ENCODE peak calls at places on chromosomes 4 and X, in five cellular contexts. B, N, C, H and M are unnamed samples.
A peak's percentile ranks its signal among the peaks of the same experiment; 100 is the strongest.

GRCh38 chrX:120207009-120207610 is 43.5 kb upstream of the ZBTB33 start:
- DNase-seq in B (no peak), N (no peak), C (no peak), H (no peak), M (peak; percentile 6)

GRCh38 chrX:115616943-115617563 is 56.1 kb downstream of the PLS3 start:
- DNase-seq in B (no peak), N (no peak), C (peak; percentile 58), H (peak; percentile 3), M (no peak)

GRCh38 chrX:475926-476723 is 89.4 kb upstream of the PPP2R3B start:
- DNase-seq in B (peak; percentile 32), N (no peak), C (no peak), H (no peak), M (no peak)

GRCh38 chr4:164304861-164305260 is 449.1 kb upstream of the SMIM31 start:
- DNase-seq in B (no peak), N (no peak), C (no peak), H (no peak), M (no peak)

GRCh38 chr4:25013756-25014737 is 16.7 kb downstream of the LGI2 start:
- DNase-seq in B (no peak), N (no peak), C (no peak), H (no peak), M (no peak)

GRCh38 chr4:6263541-6264540 is 5.8 kb upstream of the WFS1 start:
- DNase-seq in B (peak; percentile 45), N (peak; percentile 58), C (no peak), H (peak; percentile 69), M (peak; percentile 77)

GRCh38 chrX:64427787-64428186 is 32.5 kb upstream of the MTMR8 start:
- DNase-seq in B (no peak), N (no peak), C (peak; percentile 12), H (no peak), M (no peak)

GRCh38 chr4:169492436-169493163 is 119.8 kb downstream of the NEK1 start:
- DNase-seq in B (peak; percentile 40), N (peak; percentile 68), C (peak; percentile 13), H (peak; percentile 33), M (peak; percentile 57)

GRCh38 chr4:130359537-130359936 is 1263.6 kb downstream of the C4orf33 start:
- DNase-seq in B (peak; percentile 1), N (no peak), C (no peak), H (peak; percentile 16), M (no peak)

GRCh38 chr4:155944516-155944915 is 9.2 kb downstream of the CTSO start:
- DNase-seq in B (no peak), N (no peak), C (no peak), H (no peak), M (no peak)

GRCh38 chrX:23883737-23884354 is 23.9 kb downstream of the APOO start:
- DNase-seq in B (peak; percentile 74), N (no peak), C (no peak), H (no peak), M (peak; percentile 34)

GRCh38 chrX:3026074-3026588 is 15.1 kb upstream of the ARSF start:
- DNase-seq in B (no peak), N (no peak), C (no peak), H (no peak), M (peak; percentile 74)

GRCh38 chrX:46710425-46710824 is 48.5 kb downstream of the SLC9A7 start:
- DNase-seq in B (no peak), N (no peak), C (no peak), H (no peak), M (peak; percentile 29)

GRCh38 chr4:48752726-48753125 is 27.4 kb downstream of the FRYL start:
- DNase-seq in B (no peak), N (no peak), C (no peak), H (no peak), M (no peak)

GRCh38 chrX:50594788-50595187 is 124.2 kb upstream of the DGKK start:
- DNase-seq in B (no peak), N (peak; percentile 55), C (no peak), H (no peak), M (no peak)

GRCh38 chr4:89814362-89814761 is 22.6 kb downstream of the SNCA start:
- DNase-seq in B (no peak), N (no peak), C (no peak), H (no peak), M (no peak)

GRCh38 chr4:22987861-22988260 is 295.1 kb downstream of the GBA3 start:
- DNase-seq in B (no peak), N (no peak), C (no peak), H (no peak), M (no peak)

GRCh38 chrX:72545990-72546389 is 26.7 kb downstream of the HDAC8 start:
- DNase-seq in B (no peak), N (no peak), C (no peak), H (no peak), M (no peak)

GRCh38 chrX:7024850-7025249 is 122.7 kb upstream of the STS start:
- DNase-seq in B (no peak), N (no peak), C (no peak), H (no peak), M (no peak)

GRCh38 chrX:150063138-150063518 is 124.8 kb upstream of the EOLA2 start:
- DNase-seq in B (no peak), N (no peak), C (no peak), H (no peak), M (no peak)

GRCh38 chrX:150062292-150063137 is 124.2 kb upstream of the EOLA2 start:
- DNase-seq in B (no peak), N (no peak), C (no peak), H (no peak), M (no peak)

GRCh38 chrX:150060406-150060805 is 122.1 kb upstream of the EOLA2 start:
- DNase-seq in B (no peak), N (no peak), C (no peak), H (no peak), M (no peak)

GRCh38 chrX:150058728-150059127 is 120.4 kb upstream of the EOLA2 start:
- DNase-seq in B (no peak), N (no peak), C (no peak), H (no peak), M (no peak)

GRCh38 chrX:150063673-150064072 is 125.4 kb upstream of the EOLA2 start:
- DNase-seq in B (no peak), N (no peak), C (no peak), H (no peak), M (no peak)
- TF ChIP-seq JUND in B (no peak), N (no peak), C (no peak), H (no peak), M (no peak)

GRCh38 chr4:186227744-186228513 is 622 bp downstream of the KLKB1 start:
- DNase-seq in B (no peak), N (no peak), C (no peak), H (no peak), M (no peak)

GRCh38 chr4:186226521-186227189 is 652 bp upstream of the KLKB1 start:
- DNase-seq in B (no peak), N (no peak), C (no peak), H (no peak), M (no peak)

GRCh38 chr4:186225848-186226247 is 1.5 kb upstream of the KLKB1 start:
- DNase-seq in B (no peak), N (no peak), C (no peak), H (no peak), M (no peak)

GRCh38 chr4:186228514-186228894 is 1.2 kb downstream of the KLKB1 start:
- DNase-seq in B (no peak), N (no peak), C (no peak), H (no peak), M (no peak)

GRCh38 chr4:186227221-186227620 is at the start of gene KLKB1:
- DNase-seq in B (no peak), N (no peak), C (no peak), H (no peak), M (peak; percentile 63)
- TF ChIP-seq JUND in B (no peak), N (no peak), C (no peak), H (no peak), M (no peak)

GRCh38 chrX:12790878-12791252 is 347 bp upstream of the PRPS2 start:
- DNase-seq in B (no peak), N (no peak), C (no peak), H (no peak), M (no peak)
- TF ChIP-seq JUND in B (no peak), N (no peak), C (no peak), H (no peak), M (no peak)

GRCh38 chrX:29254515-29254914 is 667.3 kb downstream of the IL1RAPL1 start:
- DNase-seq in B (no peak), N (no peak), C (no peak), H (no peak), M (no peak)

DNA sequence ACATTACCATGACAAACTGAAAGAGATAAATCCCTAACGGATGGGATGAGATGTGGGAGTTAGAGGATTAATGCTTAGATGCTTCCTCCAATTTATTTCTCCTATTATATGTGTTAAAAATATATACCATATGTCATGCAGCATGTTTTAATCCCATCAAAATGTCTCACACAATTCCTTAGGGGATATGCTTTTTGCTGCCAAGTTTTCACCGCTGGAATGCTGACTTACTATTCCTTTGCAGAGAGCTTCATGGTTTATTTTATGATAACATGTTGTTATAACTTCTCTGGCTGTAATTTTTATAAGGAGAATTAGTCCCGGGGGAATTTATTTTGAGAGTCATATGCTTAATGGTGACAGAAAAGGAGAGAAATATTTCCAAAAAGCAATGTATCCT is 670.3 kb downstream of the IL1RAPL1 start:
- DNase-seq in B (no peak), N (no peak), C (no peak), H (no peak), M (no peak)
- TF ChIP-seq JUND in B (no peak), N (no peak), C (no peak), H (no peak), M (no peak)

DNA sequence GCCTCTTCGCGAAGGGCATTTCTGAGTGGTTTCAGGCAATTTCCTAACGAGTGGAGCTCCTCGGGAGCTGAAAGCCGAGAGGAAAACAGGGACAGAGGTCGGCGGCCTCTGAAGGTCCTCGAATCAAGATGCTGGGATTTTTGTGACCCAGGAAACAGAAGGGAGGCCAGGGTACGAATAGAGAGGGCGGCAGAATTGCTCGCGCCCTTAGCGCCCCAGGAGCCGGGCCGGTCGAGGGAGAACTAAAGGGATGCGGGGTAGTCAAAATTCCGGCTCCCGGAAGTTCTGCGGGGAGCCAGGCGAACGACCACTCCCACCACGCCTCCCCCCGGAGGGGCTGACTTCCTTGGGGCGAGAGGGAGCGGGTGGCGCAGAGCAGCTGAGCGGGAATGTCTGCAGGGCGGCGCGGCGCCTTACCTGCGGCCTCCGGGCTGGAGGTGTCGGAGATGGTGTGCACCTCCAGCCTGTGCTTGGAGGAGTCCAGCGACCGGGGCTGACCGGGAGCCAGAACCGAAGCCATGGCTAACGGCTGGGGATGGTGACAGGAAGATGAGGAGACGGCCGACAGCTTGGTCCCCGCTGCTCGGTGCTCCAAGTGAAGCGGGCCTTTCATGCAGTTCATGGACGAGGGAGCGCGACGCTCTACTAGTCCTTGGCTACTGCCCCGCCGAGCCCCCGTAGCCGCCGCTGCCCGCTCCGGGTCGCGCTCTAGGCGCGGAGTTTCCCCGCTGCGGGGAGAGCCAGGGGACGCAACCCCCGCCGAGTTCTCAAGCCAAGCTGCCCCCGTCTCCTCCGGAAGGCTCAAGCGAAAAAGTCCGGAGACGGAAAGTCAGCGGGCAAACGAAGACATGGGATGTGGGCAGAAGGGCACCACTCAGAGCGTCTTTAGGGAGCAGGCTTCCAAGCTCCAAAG is 782 bp downstream of the PITX2 start:
- DNase-seq in B (no peak), N (peak; percentile 78), C (no peak), H (no peak), M (no peak)
- TF ChIP-seq JUND in B (no peak), N (no peak), C (no peak), H (no peak), M (no peak)